ENCODE peak calls at places on chromosomes 6 and 20, in four cellular contexts. N is GM12865, Y is psoas muscle, S is BE2C. J is an unnamed sample.

GRCh38 chr6:87817226-87817625 is 115.2 kb upstream of the AKIRIN2 start:
- DNase-seq in N (no peak), Y (no peak), S (no peak), J (no peak)

GRCh38 chr20:58026361-58026760 is 202.1 kb downstream of the ANKRD60 start:
- DNase-seq in N (no peak), Y (no peak), S (no peak), J (no peak)

GRCh38 chr6:105745464-105746129 is 340.5 kb upstream of the PRDM1 start:
- DNase-seq in N (peak), Y (no peak), S (no peak), J (no peak)

GRCh38 chr20:22700387-22700786 is 116.0 kb upstream of the FOXA2 start:
- DNase-seq in N (no peak), Y (no peak), S (no peak), J (no peak)

GRCh38 chr20:60056345-60057122 is 98.3 kb downstream of the CDH26 start:
- DNase-seq in N (no peak), Y (no peak), S (no peak), J (no peak)

GRCh38 chr6:123715243-123715863 is 78.6 kb upstream of the TRDN start:
- DNase-seq in N (peak), Y (no peak), S (peak), J (peak)

GRCh38 chr6:79544299-79544927 is 7.2 kb upstream of the LCA5 start:
- DNase-seq in N (peak), Y (no peak), S (no peak), J (no peak)

GRCh38 chr6:118932421-118932820 is 2.5 kb downstream of the MCM9 start:
- DNase-seq in N (no peak), Y (no peak), S (no peak), J (no peak)

GRCh38 chr20:51144476-51144875 is 121.6 kb upstream of the KCNG1 start:
- DNase-seq in N (no peak), Y (no peak), S (no peak), J (no peak)

GRCh38 chr6:67045076-67045475 is 1338.0 kb upstream of the EYS start:
- DNase-seq in N (no peak), Y (no peak), S (no peak), J (no peak)

GRCh38 chr6:46452312-46452917 is 38.8 kb downstream of the RCAN2 start:
- DNase-seq in N (no peak), Y (no peak), S (no peak), J (no peak)

GRCh38 chr20:22699396-22699795 is 115.0 kb upstream of the FOXA2 start:
- DNase-seq in N (no peak), Y (no peak), S (no peak), J (no peak)

GRCh38 chr6:144581807-144582537 is 296.8 kb downstream of the UTRN start:
- DNase-seq in N (peak), Y (no peak), S (peak), J (peak)
- TF ChIP-seq CTCF in N (peak), Y (peak), S (peak), J (no peak)

GRCh38 chr6:2940010-2940850 is 31.1 kb downstream of the SERPINB6 start:
- DNase-seq in N (peak), Y (no peak), S (no peak), J (no peak)

GRCh38 chr6:2938004-2938631 is 33.2 kb downstream of the SERPINB6 start:
- DNase-seq in N (no peak), Y (no peak), S (no peak), J (no peak)

GRCh38 chr6:2937627-2938003 is 33.8 kb downstream of the SERPINB6 start:
- DNase-seq in N (no peak), Y (no peak), S (no peak), J (no peak)

GRCh38 chr6:2939315-2940009 is 31.9 kb downstream of the SERPINB6 start:
- DNase-seq in N (no peak), Y (no peak), S (no peak), J (no peak)

GRCh38 chr6:2938632-2939083 is 32.7 kb downstream of the SERPINB6 start:
- DNase-seq in N (no peak), Y (no peak), S (no peak), J (peak)
- TF ChIP-seq CTCF in N (no peak), Y (no peak), S (no peak), J (peak)

GRCh38 chr6:137879885-137880430 is 12.9 kb downstream of the TNFAIP3 start:
- DNase-seq in N (no peak), Y (no peak), S (no peak), J (no peak)

GRCh38 chr6:137878070-137878809 is 11.2 kb downstream of the TNFAIP3 start:
- DNase-seq in N (no peak), Y (no peak), S (no peak), J (no peak)

GRCh38 chr6:137879301-137879700 is 12.2 kb downstream of the TNFAIP3 start:
- DNase-seq in N (no peak), Y (no peak), S (no peak), J (no peak)

GRCh38 chr6:137877113-137877512 is 10.1 kb downstream of the TNFAIP3 start:
- DNase-seq in N (no peak), Y (no peak), S (no peak), J (no peak)

GRCh38 chr6:137878810-137879285 is 11.8 kb downstream of the TNFAIP3 start:
- DNase-seq in N (no peak), Y (peak), S (peak), J (no peak)
- TF ChIP-seq CTCF in N (no peak), Y (no peak), S (peak), J (no peak)

GRCh38 chr6:73965408-73966145 is 269.6 kb downstream of the CD109 start:
- DNase-seq in N (no peak), Y (no peak), S (no peak), J (no peak)
- TF ChIP-seq CTCF in N (no peak), Y (no peak), S (no peak), J (no peak)

GRCh38 chr6:30100585-30101422 is 12.1 kb downstream of the TRIM31 start:
- DNase-seq in N (no peak), Y (peak), S (no peak), J (peak)
- TF ChIP-seq CTCF in N (no peak), Y (no peak), S (no peak), J (no peak)

DNA sequence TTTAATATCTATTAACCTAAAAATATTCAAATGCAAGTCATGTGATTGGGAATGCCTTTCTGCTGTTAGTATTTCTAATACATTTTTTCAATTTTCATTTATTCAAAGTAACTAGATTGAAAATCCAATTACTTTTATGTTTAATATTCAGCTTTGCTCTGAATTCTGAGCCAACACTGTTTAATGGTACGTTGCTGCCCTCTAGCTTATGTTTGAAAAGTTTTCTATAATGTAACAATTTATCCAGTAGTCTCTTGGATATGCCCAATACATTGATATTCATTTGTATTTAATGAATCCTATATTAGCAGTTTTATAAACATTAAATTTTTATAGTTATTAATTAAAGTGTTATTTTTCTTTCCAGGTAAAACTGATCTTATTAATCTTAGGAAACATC is 47.4 kb downstream of the LGSN start:
- DNase-seq in N (peak), Y (no peak), S (no peak), J (peak)
- TF ChIP-seq CTCF in N (peak), Y (peak), S (peak), J (no peak)

DNA sequence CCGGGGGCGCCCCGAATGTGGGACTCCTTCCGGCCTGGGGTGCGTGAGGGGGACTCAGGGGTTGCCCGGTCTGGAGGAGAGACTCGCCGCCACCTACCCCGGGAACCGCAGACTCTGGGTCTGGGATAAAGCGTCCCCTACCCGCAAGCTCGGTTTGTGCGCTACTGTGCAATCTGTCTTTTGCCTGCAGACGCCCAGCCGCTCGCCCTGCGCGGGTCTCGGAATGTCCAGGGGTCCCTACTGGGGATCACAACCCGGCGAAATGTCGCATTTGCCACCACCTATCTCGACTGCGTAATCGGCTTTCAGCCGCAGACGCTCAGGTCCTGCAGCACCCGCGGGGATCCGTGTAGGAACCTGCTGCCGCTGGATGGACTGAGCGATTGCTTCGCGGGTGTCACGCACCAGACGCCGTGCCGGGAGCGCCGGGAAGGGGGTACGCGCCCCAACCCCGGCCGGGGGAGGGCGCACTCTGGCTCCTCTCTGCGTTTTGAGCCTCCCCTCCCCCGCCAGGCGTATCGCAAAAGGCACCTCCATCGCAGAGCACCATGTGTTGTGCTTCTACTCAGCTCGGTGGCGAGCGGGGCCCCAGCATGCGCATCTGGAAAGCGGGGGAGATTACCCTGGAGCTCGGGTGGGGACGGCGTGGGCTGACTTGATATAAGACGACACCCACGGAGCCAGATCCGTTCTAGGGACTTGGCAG is 824 bp upstream of the PTPRA start:
- DNase-seq in N (peak), Y (peak), S (peak), J (peak)
- TF ChIP-seq CTCF in N (peak), Y (peak), S (no peak), J (no peak)

GRCh38 chr6:26537160-26537845 is 863 bp upstream of the HMGN4 start:
- DNase-seq in N (peak), Y (peak), S (peak), J (peak)
- TF ChIP-seq CTCF in N (no peak), Y (no peak), S (no peak), J (no peak)

DNA sequence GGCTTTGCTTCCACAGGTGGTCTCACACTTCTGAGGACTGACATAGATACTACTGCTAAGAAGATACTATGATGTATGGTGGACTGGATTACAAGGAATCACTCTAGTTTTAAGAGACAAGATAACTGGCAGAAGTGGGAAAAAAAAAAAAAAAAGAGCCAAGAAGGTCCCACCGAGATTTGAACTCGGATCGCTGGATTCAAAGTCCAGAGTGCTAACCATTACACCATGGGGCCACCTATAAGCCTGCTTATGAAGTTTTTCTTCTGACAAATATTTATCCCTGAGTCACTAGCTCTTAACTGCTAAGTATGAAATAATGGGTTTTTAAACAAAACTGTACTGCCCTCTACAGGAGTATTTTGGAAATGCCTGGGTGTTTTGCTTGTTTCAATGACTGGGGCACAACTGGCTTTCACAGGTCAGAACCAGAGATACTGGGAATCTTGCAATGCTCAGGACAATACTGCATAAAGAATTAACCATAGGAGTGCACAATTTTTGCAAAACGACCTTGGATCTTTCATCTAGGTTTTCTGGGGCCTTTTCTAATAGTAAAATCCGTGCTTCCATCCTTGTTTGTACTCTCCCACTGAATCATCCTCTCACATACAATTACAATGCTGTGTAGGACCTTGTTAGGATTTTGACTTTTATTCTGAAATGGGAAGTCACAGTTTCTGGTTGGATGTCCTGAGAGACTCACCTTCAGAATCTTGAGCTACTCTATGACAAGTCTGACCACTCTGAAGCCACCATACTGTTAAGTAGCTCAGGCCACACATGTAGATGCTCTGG is 116.3 kb downstream of the OR2B2 start:
- DNase-seq in N (peak), Y (no peak), S (peak), J (peak)
- TF ChIP-seq CTCF in N (peak), Y (peak), S (peak), J (peak)